ENCODE peak calls at places on chromosomes 5 and 9, in six cellular contexts. L is stomach, Y is GM23338, N is HCT116, Z is vagina, T is GM12878. J is an unnamed sample. For H3K4me1, the result is how much of the 10 kb centered on the place peaks cover.

GRCh38 chr9:88425538-88425950 is 37.3 kb downstream of the SPIN1 start:
- DNase-seq in L (no peak), Y (peak), N (no peak), Z (no peak), T (no peak), J (no peak)

GRCh38 chr5:83510199-83510730 is 38.7 kb downstream of the VCAN start:
- DNase-seq in L (no peak), Y (no peak), N (no peak), Z (no peak), T (no peak), J (no peak)

GRCh38 chr9:134466869-134467616 is 140.8 kb downstream of the RXRA start:
- DNase-seq in L (no peak), Y (peak), N (no peak), Z (no peak), T (no peak), J (no peak)

GRCh38 chr5:135015942-135016341 is 18.1 kb downstream of the PITX1 start:
- DNase-seq in L (no peak), Y (no peak), N (no peak), Z (no peak), T (no peak), J (no peak)

GRCh38 chr5:61245936-61246335 is 83.7 kb upstream of the SMIM15 start:
- DNase-seq in L (peak), Y (no peak), N (no peak), Z (no peak), T (no peak), J (peak)

GRCh38 chr9:123796073-123796472 is 133.9 kb downstream of the DENND1A start:
- DNase-seq in L (no peak), Y (no peak), N (no peak), Z (no peak), T (peak), J (no peak)

GRCh38 chr5:61409568-61409967 is 77.5 kb downstream of the ZSWIM6 start:
- DNase-seq in L (no peak), Y (no peak), N (peak), Z (no peak), T (no peak), J (no peak)

GRCh38 chr5:142426129-142426641 is 101.4 kb upstream of the SPRY4 start:
- DNase-seq in L (peak), Y (no peak), N (no peak), Z (no peak), T (no peak), J (peak)

GRCh38 chr5:157679801-157680200 is 8.5 kb downstream of the C5orf52 start:
- DNase-seq in L (no peak), Y (no peak), N (no peak), Z (peak), T (no peak), J (no peak)

GRCh38 chr5:126052120-126052519 is 371.1 kb upstream of the GRAMD2B start:
- DNase-seq in L (no peak), Y (no peak), N (no peak), Z (no peak), T (no peak), J (no peak)

GRCh38 chr5:61604626-61605025 is 272.6 kb downstream of the ZSWIM6 start:
- DNase-seq in L (no peak), Y (no peak), N (no peak), Z (no peak), T (no peak), J (no peak)

GRCh38 chr5:17401509-17402290 is 96.3 kb upstream of the TAF11L2 start:
- DNase-seq in L (no peak), Y (peak), N (no peak), Z (no peak), T (no peak), J (no peak)

GRCh38 chr9:15401266-15401665 is 21.4 kb upstream of the SNAPC3 start:
- DNase-seq in L (peak), Y (no peak), N (no peak), Z (no peak), T (no peak), J (no peak)

GRCh38 chr5:172312286-172312685 is 28.7 kb upstream of the UBTD2 start:
- DNase-seq in L (no peak), Y (no peak), N (no peak), Z (no peak), T (no peak), J (no peak)

GRCh38 chr9:72383978-72384709 is 19.1 kb upstream of the ZFAND5 start:
- DNase-seq in L (no peak), Y (no peak), N (no peak), Z (no peak), T (no peak), J (no peak)

GRCh38 chr5:168153263-168153930 is 138.0 kb upstream of the WWC1 start:
- DNase-seq in L (no peak), Y (no peak), N (no peak), Z (no peak), T (no peak), J (no peak)

GRCh38 chr9:133207540-133208170 is 1.4 kb downstream of the OBP2B start:
- DNase-seq in L (no peak), Y (no peak), N (no peak), Z (no peak), T (no peak), J (no peak)

GRCh38 chr9:70389642-70390266 is 24.7 kb downstream of the KLF9 start:
- DNase-seq in L (no peak), Y (no peak), N (no peak), Z (no peak), T (no peak), J (no peak)

GRCh38 chr9:4700093-4700492 is 20.7 kb downstream of the CDC37L1 start:
- DNase-seq in L (no peak), Y (no peak), N (no peak), Z (no peak), T (no peak), J (no peak)

GRCh38 chr9:94827584-94828304 is 101.2 kb downstream of the AOPEP start:
- DNase-seq in L (no peak), Y (no peak), N (no peak), Z (no peak), T (no peak), J (no peak)

GRCh38 chr5:147391781-147392180 is 118.1 kb downstream of the DPYSL3 start:
- DNase-seq in L (peak), Y (peak), N (peak), Z (no peak), T (no peak), J (peak)

GRCh38 chr9:21883642-21884041 is 81.2 kb downstream of the MTAP start:
- DNase-seq in L (no peak), Y (peak), N (peak), Z (no peak), T (no peak), J (no peak)

GRCh38 chr9:19174127-19174921 is 47.0 kb upstream of the PLIN2 start:
- DNase-seq in L (peak), Y (peak), N (peak), Z (no peak), T (peak), J (peak)

GRCh38 chr5:127947886-127948285 is 135.7 kb upstream of the SLC12A2 start:
- DNase-seq in L (no peak), Y (no peak), N (no peak), Z (no peak), T (no peak), J (no peak)

GRCh38 chr5:127951791-127952190 is 131.8 kb upstream of the SLC12A2 start:
- DNase-seq in L (no peak), Y (no peak), N (no peak), Z (no peak), T (no peak), J (no peak)

DNA sequence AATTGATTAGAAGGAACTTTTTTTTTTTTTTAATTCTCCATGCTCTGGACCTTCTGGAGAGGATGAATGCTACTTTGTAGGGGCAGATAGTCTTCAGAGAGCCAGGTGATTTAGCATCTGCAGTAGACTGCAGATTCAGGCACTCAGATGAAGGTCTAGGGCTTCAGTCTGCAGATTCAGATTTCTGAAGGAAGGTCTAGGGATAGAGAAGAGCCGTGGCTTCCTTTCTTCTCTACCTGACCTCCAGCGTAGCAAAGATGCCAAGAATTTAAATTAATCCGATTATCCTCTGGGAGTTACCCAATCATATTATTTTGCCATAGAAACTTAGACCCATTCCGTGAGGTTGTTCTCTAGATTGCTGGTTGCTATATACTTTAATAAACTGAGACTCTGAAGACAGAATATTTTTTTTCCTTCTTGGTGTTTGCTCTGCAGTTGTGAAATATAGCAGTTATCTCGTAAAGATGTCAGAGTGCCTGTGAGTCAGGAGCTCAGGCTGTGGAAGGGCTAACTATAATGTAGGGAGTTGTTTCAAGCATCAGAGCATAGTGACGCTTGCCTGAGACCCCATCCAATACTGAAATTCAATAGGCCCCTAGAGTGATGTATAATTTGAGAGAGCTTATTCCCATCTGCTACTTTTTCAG is 132.7 kb upstream of the SLC12A2 start:
- DNase-seq in L (no peak), Y (no peak), N (no peak), Z (no peak), T (no peak), J (no peak)
- TF ChIP-seq POLR2AphosphoS5 in L (no peak), Y (no peak), N (no peak), Z (peak), T (no peak), J (peak)

DNA sequence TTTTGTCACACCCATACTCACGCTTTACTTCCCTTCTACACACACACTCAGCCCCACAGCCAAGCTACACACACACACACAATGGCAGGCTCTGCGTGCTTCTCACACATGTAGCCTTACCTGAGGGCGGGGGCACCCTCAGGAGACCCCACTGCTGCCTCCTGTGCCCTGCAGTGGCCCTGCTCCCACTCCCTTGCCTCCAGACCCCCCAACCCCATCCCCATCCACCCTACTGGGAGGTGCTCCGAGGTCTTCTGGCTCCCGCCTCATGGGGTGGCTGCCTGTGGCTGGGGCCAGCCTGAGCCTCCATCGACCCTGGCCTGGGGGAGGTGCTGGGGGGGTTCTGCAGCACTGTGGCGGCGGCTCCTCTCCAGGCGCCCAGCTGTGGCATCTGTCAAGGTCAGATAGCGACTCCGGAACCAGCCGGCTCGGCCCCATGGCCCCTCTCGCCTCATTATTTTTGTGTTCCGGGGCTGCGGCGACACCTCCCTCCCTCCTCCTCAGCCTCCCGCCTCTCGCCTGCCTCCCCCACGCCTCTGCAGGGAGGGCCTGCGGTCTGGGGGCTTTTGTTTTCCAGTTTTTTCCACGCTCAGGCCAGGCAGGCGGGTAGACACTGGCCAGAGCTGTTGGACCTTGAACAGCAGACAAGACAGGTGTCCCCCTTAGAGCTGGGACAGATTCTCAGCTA is 21.7 kb downstream of the CXXC5 start:
- DNase-seq in L (peak), Y (no peak), N (no peak), Z (no peak), T (no peak), J (peak)
- H3K4me1 ChIP-seq in L (half or more), Y (under half), N (under half), Z (half or more), T (half or more), J (under half)

GRCh38 chr5:108508976-108509375 is 127.1 kb upstream of the FBXL17 start:
- DNase-seq in L (no peak), Y (no peak), N (no peak), Z (no peak), T (no peak), J (no peak)

GRCh38 chr5:108505608-108506007 is 123.7 kb upstream of the FBXL17 start:
- DNase-seq in L (no peak), Y (no peak), N (no peak), Z (no peak), T (no peak), J (no peak)

GRCh38 chr5:108503986-108504385 is 122.1 kb upstream of the FBXL17 start:
- DNase-seq in L (no peak), Y (no peak), N (no peak), Z (no peak), T (no peak), J (no peak)

GRCh38 chr5:108504974-108505373 is 123.1 kb upstream of the FBXL17 start:
- DNase-seq in L (no peak), Y (no peak), N (no peak), Z (no peak), T (no peak), J (no peak)

GRCh38 chr5:108507631-108508030 is 125.7 kb upstream of the FBXL17 start:
- DNase-seq in L (no peak), Y (no peak), N (no peak), Z (no peak), T (no peak), J (no peak)
- H3K27ac ChIP-seq in L (no peak), Y (no peak), N (no peak), Z (no peak), T (no peak), J (no peak)

GRCh38 chr9:81535542-81536241 is 153.7 kb downstream of the TLE1 start:
- DNase-seq in L (no peak), Y (no peak), N (no peak), Z (no peak), T (no peak), J (no peak)
- TF ChIP-seq POLR2AphosphoS5 in L (peak), Y (no peak), N (no peak), Z (no peak), T (no peak), J (no peak)

DNA sequence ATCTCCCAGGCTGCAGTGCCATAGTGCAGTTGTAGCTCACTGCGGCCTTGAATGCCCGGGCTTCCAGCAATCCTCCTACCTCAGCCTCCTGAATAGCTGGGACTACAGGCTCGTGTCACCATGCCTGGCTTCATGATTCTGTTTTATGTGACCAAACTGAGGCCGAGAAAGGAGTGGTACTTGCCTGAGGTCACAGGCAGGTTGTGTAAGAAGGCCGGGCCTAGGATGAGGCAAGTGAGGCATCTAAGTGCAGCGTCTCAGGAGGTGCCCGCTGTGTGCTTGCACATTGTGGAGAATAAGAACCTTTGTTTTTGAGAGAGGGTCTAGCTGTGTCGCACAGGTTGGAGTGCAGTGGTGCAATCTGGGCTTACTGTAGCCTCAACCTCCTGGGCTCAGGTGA is 2.1 kb upstream of the NDST1 start:
- DNase-seq in L (no peak), Y (no peak), N (no peak), Z (no peak), T (no peak), J (no peak)
- H3K4me1 ChIP-seq in L (half or more), Y (under half), N (under half), Z (half or more), T (under half), J (half or more)

DNA sequence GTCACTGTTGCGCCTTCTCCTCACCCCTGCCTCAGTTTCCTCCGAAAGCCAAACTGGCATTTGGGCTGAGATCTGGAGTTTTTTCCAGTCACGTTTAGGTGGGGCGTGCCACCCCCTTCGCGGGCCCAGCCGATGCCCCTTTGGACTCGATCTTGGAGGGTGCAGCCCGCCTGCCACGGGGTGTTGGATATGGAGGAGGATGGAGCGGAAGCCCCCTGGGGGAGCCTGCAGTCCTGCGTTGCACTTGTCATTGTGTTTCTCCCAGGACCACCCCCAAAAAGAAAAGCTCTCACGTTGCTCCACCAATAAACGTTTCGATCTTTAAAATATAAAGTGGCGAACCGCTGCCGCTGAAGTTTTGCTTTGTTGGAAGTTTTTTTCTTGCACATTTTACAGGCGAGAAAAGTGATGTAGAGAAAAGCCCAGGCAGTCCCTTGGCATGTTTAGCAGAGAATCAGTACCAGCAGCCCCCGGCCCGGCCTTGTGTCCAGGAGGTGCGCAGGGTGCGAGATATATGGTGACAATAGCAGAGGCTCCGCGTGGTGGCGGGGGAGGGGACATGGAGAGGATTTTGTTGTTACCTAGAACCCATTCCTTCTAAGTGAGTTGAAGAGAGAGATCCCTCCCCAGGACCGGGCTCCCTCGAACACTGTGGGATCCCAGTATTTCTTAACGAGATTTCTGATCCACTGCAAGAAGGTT is 681 bp downstream of the F2R start:
- DNase-seq in L (no peak), Y (peak), N (no peak), Z (no peak), T (no peak), J (no peak)
- H3K27ac ChIP-seq in L (peak), Y (no peak), N (peak), Z (peak), T (no peak), J (peak)

GRCh38 chr5:14407746-14408175 is 173.8 kb upstream of the OTULINL start:
- DNase-seq in L (no peak), Y (no peak), N (no peak), Z (no peak), T (no peak), J (no peak)
- TF ChIP-seq POLR2AphosphoS5 in L (no peak), Y (no peak), N (no peak), Z (peak), T (no peak), J (no peak)

DNA sequence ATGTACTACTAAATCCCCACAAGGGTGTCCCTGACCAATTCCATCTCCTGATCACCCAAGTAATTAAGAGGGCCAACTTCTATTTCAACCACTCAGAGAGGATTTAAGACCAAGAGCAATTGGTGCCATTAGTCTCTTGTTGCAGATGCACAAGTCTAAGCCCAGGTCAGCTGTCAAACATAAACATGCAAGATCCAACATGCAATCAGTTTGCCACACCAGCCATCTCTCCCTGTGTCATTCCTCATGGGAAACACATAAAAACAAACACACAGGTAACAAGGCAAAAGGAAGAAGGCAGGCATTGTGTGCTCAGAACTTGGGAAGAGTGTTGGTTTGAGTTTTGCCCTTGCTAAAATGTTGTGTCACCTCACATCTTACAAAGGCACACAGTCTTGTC is 139.2 kb downstream of the SPOCK1 start:
- DNase-seq in L (no peak), Y (no peak), N (no peak), Z (no peak), T (no peak), J (no peak)
- H3K4me1 ChIP-seq in L (under half), Y (under half), N (under half), Z (under half), T (under half), J (under half)